ENCODE peak calls at places on chromosomes 11 and 22, in seven cellular contexts. One of them, this sample, is unnamed.

GRCh38 chr22:33867118-33867863 is 53.0 kb downstream of the LARGE1 start:
- DNase-seq in brain microvascular endothelial cell: peak; percentile 18
- DNase-seq in testis: no peak
- DNase-seq in left lung: no peak
- DNase-seq in psoas muscle: no peak
- DNase-seq in BE2C: no peak
- DNase-seq in omental fat pad: no peak
- DNase-seq in this sample: no peak

GRCh38 chr22:23280356-23281052 is 100.2 kb downstream of the BCR start:
- DNase-seq in psoas muscle: no peak
- DNase-seq in testis: no peak
- DNase-seq in BE2C: no peak
- DNase-seq in brain microvascular endothelial cell: no peak
- DNase-seq in omental fat pad: no peak
- DNase-seq in left lung: no peak
- DNase-seq in this sample: no peak

GRCh38 chr11:1744137-1744878 is 6.1 kb downstream of the IFITM10 start:
- DNase-seq in BE2C: no peak
- DNase-seq in brain microvascular endothelial cell: no peak
- DNase-seq in testis: peak; percentile 87
- DNase-seq in left lung: peak; percentile 31
- DNase-seq in omental fat pad: no peak
- DNase-seq in psoas muscle: no peak
- DNase-seq in this sample: no peak

GRCh38 chr22:37525073-37525745 is 6.0 kb upstream of the CARD10 start:
- DNase-seq in BE2C: no peak
- DNase-seq in omental fat pad: no peak
- DNase-seq in left lung: peak; percentile 61
- DNase-seq in testis: no peak
- DNase-seq in brain microvascular endothelial cell: peak; percentile 85
- DNase-seq in psoas muscle: no peak
- DNase-seq in this sample: no peak

GRCh38 chr22:45895436-45896152 is 81.4 kb downstream of the WNT7B start:
- DNase-seq in omental fat pad: no peak
- DNase-seq in psoas muscle: peak; percentile 4
- DNase-seq in testis: no peak
- DNase-seq in left lung: no peak
- DNase-seq in brain microvascular endothelial cell: no peak
- DNase-seq in BE2C: peak; percentile 12
- DNase-seq in this sample: no peak

GRCh38 chr11:72951193-72951592 is 137.0 kb downstream of the ATG16L2 start:
- DNase-seq in testis: no peak
- DNase-seq in psoas muscle: no peak
- DNase-seq in left lung: peak; percentile 43
- DNase-seq in BE2C: no peak
- DNase-seq in brain microvascular endothelial cell: no peak
- DNase-seq in omental fat pad: no peak
- DNase-seq in this sample: no peak

GRCh38 chr11:102592634-102593581 is 32.2 kb downstream of the MMP20 start:
- DNase-seq in psoas muscle: no peak
- DNase-seq in brain microvascular endothelial cell: no peak
- DNase-seq in testis: no peak
- DNase-seq in left lung: no peak
- DNase-seq in omental fat pad: no peak
- DNase-seq in BE2C: no peak
- DNase-seq in this sample: no peak

GRCh38 chr22:36435516-36436415 is 45.7 kb downstream of the TXN2 start:
- DNase-seq in psoas muscle: no peak
- DNase-seq in omental fat pad: no peak
- DNase-seq in left lung: peak; percentile 58
- DNase-seq in testis: no peak
- DNase-seq in BE2C: no peak
- DNase-seq in brain microvascular endothelial cell: no peak
- DNase-seq in this sample: no peak

GRCh38 chr11:120229451-120230424 is 10.2 kb upstream of the POU2F3 start:
- DNase-seq in omental fat pad: no peak
- DNase-seq in BE2C: no peak
- DNase-seq in testis: peak; percentile 29
- DNase-seq in psoas muscle: no peak
- DNase-seq in brain microvascular endothelial cell: no peak
- DNase-seq in left lung: no peak
- DNase-seq in this sample: no peak

GRCh38 chr22:46884365-46884764 is 121.9 kb downstream of the TBC1D22A start:
- DNase-seq in testis: no peak
- DNase-seq in BE2C: no peak
- DNase-seq in left lung: no peak
- DNase-seq in brain microvascular endothelial cell: no peak
- DNase-seq in psoas muscle: no peak
- DNase-seq in omental fat pad: no peak
- DNase-seq in this sample: no peak

GRCh38 chr11:17807034-17807433 is 72.5 kb downstream of the KCNC1 start:
- DNase-seq in psoas muscle: no peak
- DNase-seq in omental fat pad: no peak
- DNase-seq in testis: no peak
- DNase-seq in left lung: no peak
- DNase-seq in BE2C: no peak
- DNase-seq in brain microvascular endothelial cell: no peak
- DNase-seq in this sample: no peak

GRCh38 chr11:26599421-26599820 is 27.4 kb upstream of the MUC15 start:
- DNase-seq in BE2C: no peak
- DNase-seq in psoas muscle: no peak
- DNase-seq in left lung: no peak
- DNase-seq in brain microvascular endothelial cell: peak; percentile 84
- DNase-seq in testis: no peak
- DNase-seq in omental fat pad: no peak
- DNase-seq in this sample: no peak

GRCh38 chr22:21981874-21982273 is 713 bp downstream of the TOP3B start:
- DNase-seq in brain microvascular endothelial cell: no peak
- DNase-seq in BE2C: no peak
- DNase-seq in omental fat pad: no peak
- DNase-seq in psoas muscle: no peak
- DNase-seq in left lung: no peak
- DNase-seq in testis: no peak
- DNase-seq in this sample: no peak

GRCh38 chr22:21980547-21980946 is 2.0 kb downstream of the TOP3B start:
- DNase-seq in BE2C: no peak
- DNase-seq in testis: no peak
- DNase-seq in left lung: no peak
- DNase-seq in brain microvascular endothelial cell: no peak
- DNase-seq in omental fat pad: no peak
- DNase-seq in psoas muscle: no peak
- DNase-seq in this sample: no peak

GRCh38 chr22:21985214-21985613 is 2.6 kb upstream of the TOP3B start:
- DNase-seq in omental fat pad: no peak
- DNase-seq in psoas muscle: no peak
- DNase-seq in left lung: no peak
- DNase-seq in brain microvascular endothelial cell: no peak
- DNase-seq in testis: no peak
- DNase-seq in BE2C: no peak
- DNase-seq in this sample: no peak

GRCh38 chr22:21982338-21982965 is at the start of gene TOP3B:
- DNase-seq in omental fat pad: peak; percentile 50
- DNase-seq in left lung: peak; percentile 80
- DNase-seq in BE2C: peak; percentile 86
- DNase-seq in psoas muscle: peak; percentile 84
- DNase-seq in brain microvascular endothelial cell: peak; percentile 57
- DNase-seq in testis: peak; percentile 85
- DNase-seq in this sample: peak; percentile 74

DNA sequence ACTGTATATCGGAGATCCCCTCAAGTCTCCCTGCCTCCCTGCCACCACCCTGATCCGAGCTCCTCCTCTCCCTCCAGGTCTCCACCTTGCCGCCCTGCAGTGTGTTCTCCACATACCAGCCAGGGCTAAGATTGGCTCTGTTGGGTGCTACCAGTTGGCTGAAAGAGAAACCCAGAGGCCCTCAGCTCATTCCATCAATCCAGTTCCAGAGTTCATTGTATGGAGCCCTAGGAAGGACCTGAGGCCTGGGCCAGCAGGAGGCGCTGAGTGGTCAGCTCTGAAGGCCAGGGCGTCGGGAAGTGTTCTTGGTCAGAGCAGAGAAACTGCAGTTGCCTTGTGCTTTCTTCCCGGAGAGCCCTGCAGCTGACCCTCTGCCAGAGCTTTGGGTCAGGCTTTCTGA is 2.2 kb upstream of the TOP3B start:
- DNase-seq in brain microvascular endothelial cell: peak; percentile 16
- DNase-seq in omental fat pad: no peak
- DNase-seq in BE2C: no peak
- DNase-seq in left lung: no peak
- DNase-seq in psoas muscle: no peak
- DNase-seq in testis: peak; percentile 67
- DNase-seq in this sample: peak; percentile 48
- TF ChIP-seq CTCF in brain microvascular endothelial cell: peak; percentile 62
- TF ChIP-seq CTCF in omental fat pad: no peak
- TF ChIP-seq CTCF in BE2C: peak; percentile 58
- TF ChIP-seq CTCF in left lung: no peak
- TF ChIP-seq CTCF in psoas muscle: no peak
- TF ChIP-seq CTCF in testis: no peak
- TF ChIP-seq CTCF in this sample: no peak

DNA sequence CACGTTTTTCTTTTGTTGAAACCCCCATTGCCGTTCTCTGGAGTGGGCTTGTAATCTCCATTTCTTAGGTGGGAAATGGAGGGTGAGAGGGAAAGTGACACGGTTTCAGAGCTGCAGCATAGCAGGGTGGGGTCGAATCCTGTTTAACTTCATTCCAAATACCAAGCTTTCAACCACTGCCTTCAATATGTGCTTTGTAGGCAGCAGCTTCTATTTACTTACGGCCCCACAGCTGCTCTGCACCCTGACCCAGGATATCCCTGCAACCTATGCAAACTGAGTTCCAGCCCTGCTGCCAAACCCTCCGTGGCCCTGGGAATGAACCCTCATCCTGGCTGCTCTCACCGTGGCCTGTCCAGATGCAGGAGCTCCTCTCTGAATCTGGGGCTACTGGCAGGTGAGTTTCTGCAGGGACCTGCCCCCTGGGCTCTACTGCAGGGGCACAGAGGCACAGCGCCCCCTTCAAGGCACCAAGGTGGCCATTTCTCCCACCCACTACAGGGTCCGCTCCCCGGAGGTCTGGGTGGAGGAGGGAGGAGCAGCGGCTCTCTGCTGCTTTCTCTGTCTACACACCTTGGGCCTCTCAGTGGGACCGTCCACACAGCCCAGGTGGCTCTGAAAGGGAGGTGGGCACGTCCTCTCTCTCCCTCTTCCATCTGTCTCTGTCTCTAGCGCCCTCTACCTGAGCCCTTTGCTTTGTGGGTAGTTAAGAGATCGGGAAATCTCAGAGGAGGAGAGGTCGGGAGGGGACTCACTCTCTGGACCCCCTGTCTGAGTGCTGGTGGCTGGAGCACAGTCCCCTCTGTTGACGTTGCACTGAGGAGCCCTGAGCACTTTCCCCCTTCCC is 279.1 kb downstream of the BRD1 start:
- DNase-seq in left lung: peak; percentile 5
- DNase-seq in BE2C: no peak
- DNase-seq in psoas muscle: no peak
- DNase-seq in omental fat pad: no peak
- DNase-seq in testis: no peak
- DNase-seq in brain microvascular endothelial cell: no peak
- DNase-seq in this sample: no peak
- TF ChIP-seq CTCF in left lung: no peak
- TF ChIP-seq CTCF in BE2C: no peak
- TF ChIP-seq CTCF in psoas muscle: no peak
- TF ChIP-seq CTCF in omental fat pad: no peak
- TF ChIP-seq CTCF in testis: no peak
- TF ChIP-seq CTCF in brain microvascular endothelial cell: no peak
- TF ChIP-seq CTCF in this sample: no peak

GRCh38 chr11:32433249-32434115 is 1.9 kb downstream of the WT1 start:
- DNase-seq in left lung: no peak
- DNase-seq in testis: no peak
- DNase-seq in psoas muscle: no peak
- DNase-seq in BE2C: no peak
- DNase-seq in brain microvascular endothelial cell: no peak
- DNase-seq in omental fat pad: no peak
- DNase-seq in this sample: peak; percentile 1

GRCh38 chr11:32435511-32435946 is at the start of gene WT1:
- DNase-seq in omental fat pad: no peak
- DNase-seq in brain microvascular endothelial cell: no peak
- DNase-seq in BE2C: peak; percentile 59
- DNase-seq in psoas muscle: peak; percentile 48
- DNase-seq in left lung: no peak
- DNase-seq in testis: peak; percentile 93
- DNase-seq in this sample: peak; percentile 27

GRCh38 chr11:32435152-32435480 is 223 bp downstream of the WT1 start:
- DNase-seq in BE2C: peak; percentile 37
- DNase-seq in omental fat pad: no peak
- DNase-seq in left lung: no peak
- DNase-seq in brain microvascular endothelial cell: no peak
- DNase-seq in psoas muscle: no peak
- DNase-seq in testis: no peak
- DNase-seq in this sample: no peak

GRCh38 chr11:32434116-32434386 is 1.3 kb downstream of the WT1 start:
- DNase-seq in BE2C: no peak
- DNase-seq in omental fat pad: no peak
- DNase-seq in psoas muscle: no peak
- DNase-seq in brain microvascular endothelial cell: no peak
- DNase-seq in testis: no peak
- DNase-seq in left lung: no peak
- DNase-seq in this sample: no peak

GRCh38 chr11:32434387-32435151 is 770 bp downstream of the WT1 start:
- DNase-seq in BE2C: peak; percentile 33
- DNase-seq in psoas muscle: no peak
- DNase-seq in left lung: no peak
- DNase-seq in testis: peak; percentile 39
- DNase-seq in omental fat pad: no peak
- DNase-seq in brain microvascular endothelial cell: no peak
- DNase-seq in this sample: peak; percentile 14
- TF ChIP-seq CTCF in BE2C: peak; percentile 19
- TF ChIP-seq CTCF in psoas muscle: no peak
- TF ChIP-seq CTCF in left lung: no peak
- TF ChIP-seq CTCF in testis: no peak
- TF ChIP-seq CTCF in omental fat pad: no peak
- TF ChIP-seq CTCF in brain microvascular endothelial cell: no peak
- TF ChIP-seq CTCF in this sample: peak; percentile 28

DNA sequence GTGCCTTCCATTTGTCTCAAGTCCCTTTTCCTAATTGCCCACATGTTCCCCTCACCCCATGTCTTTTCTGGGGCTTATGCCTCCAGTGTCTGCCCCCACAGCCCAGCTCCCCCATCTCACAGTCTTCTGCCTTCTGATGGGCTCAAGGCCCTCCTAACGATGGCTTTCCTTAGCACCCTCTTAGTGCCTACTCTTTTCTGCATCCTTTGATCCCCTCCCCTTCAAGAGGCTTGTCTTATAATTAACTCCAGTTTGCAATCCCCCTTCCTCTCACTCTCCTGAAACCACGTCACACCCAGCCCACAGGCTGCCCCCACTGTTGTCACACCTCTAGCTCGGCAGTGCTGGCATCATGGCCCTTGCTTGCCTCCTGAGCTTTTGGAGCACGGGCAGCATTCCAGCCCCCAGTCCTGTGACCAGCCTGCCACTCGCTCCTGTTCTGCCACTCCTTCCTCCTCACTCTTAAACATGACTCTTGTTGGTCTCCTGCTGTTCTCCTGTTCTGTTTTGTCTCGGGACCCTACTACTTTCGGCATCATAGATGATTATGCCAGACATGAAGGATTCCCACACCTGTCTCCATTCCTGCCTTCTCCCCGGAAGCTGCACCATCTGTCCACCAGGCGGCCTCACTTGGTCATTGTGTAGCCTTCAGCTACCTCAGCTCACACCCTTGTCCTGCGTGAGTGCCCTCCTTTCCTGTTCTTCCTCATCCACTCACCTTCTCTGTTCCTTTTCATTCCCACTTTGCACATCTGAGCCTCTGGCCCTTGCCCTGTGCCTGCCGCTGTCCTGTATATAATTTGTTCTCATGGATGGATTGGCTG is 26.1 kb downstream of the UBE2L3 start:
- DNase-seq in left lung: no peak
- DNase-seq in omental fat pad: no peak
- DNase-seq in BE2C: peak; percentile 34
- DNase-seq in brain microvascular endothelial cell: no peak
- DNase-seq in psoas muscle: no peak
- DNase-seq in testis: no peak
- DNase-seq in this sample: peak; percentile 11
- TF ChIP-seq CTCF in left lung: no peak
- TF ChIP-seq CTCF in omental fat pad: no peak
- TF ChIP-seq CTCF in BE2C: peak; percentile 56
- TF ChIP-seq CTCF in brain microvascular endothelial cell: peak; percentile 66
- TF ChIP-seq CTCF in psoas muscle: no peak
- TF ChIP-seq CTCF in testis: no peak
- TF ChIP-seq CTCF in this sample: peak; percentile 48